ENCODE peak calls at places on chromosomes 11 and 22, in ten cellular contexts. M is AG09309, H is brain microvascular endothelial cell, D is fibroblast of pulmonary artery, Y is cardiac muscle cell, S is LNCaP clone FGC, Z is DND-41, G is MM.1S, O is NB4, I is Panc1. F is an unnamed sample.

GRCh38 chr11:60925685-60926267 is 1.5 kb downstream of the TMEM132A start:
- DNase-seq in S (no peak), I (no peak), M (peak), G (no peak), H (peak), O (no peak), Z (no peak), Y (no peak), D (peak), F (no peak)

GRCh38 chr22:36104435-36104834 is 56.1 kb downstream of the APOL3 start:
- DNase-seq in S (no peak), M (no peak), D (no peak), Z (no peak), G (no peak), Y (no peak), I (no peak), O (no peak), H (no peak), F (no peak)

GRCh38 chr11:114211444-114212122 is 84.6 kb upstream of the NNMT start:
- DNase-seq in Z (no peak), M (no peak), Y (peak), G (no peak), I (no peak), O (no peak), S (no peak), H (no peak), D (no peak), F (no peak)

GRCh38 chr11:24651873-24652272 is 155.0 kb downstream of the LUZP2 start:
- DNase-seq in Z (no peak), O (no peak), G (no peak), D (no peak), S (no peak), M (no peak), Y (no peak), I (no peak), H (no peak), F (no peak)

GRCh38 chr11:2122907-2123627 is 16.1 kb downstream of the IGF2 start:
- DNase-seq in Z (no peak), H (no peak), I (no peak), O (no peak), S (no peak), M (no peak), D (no peak), Y (no peak), G (no peak), F (no peak)

GRCh38 chr11:3052567-3052966 is 4.7 kb downstream of the CARS1 start:
- DNase-seq in I (no peak), S (no peak), M (no peak), Y (no peak), O (no peak), H (no peak), D (no peak), G (no peak), Z (no peak), F (no peak)

GRCh38 chr11:27196040-27196897 is 155.7 kb downstream of the BBOX1 start:
- DNase-seq in G (no peak), Z (no peak), Y (no peak), O (no peak), D (no peak), H (no peak), I (no peak), S (no peak), M (no peak), F (no peak)

GRCh38 chr11:107043242-107043991 is 25.1 kb upstream of the GUCY1A2 start:
- DNase-seq in D (peak), Y (no peak), O (peak), G (peak), Z (no peak), H (peak), I (no peak), M (peak), S (no peak), F (peak)

GRCh38 chr11:66951135-66951534 is 7.0 kb downstream of the PC start:
- DNase-seq in M (no peak), O (no peak), G (no peak), S (no peak), Y (no peak), H (no peak), D (no peak), Z (no peak), I (no peak), F (no peak)

GRCh38 chr22:49377306-49377705 is 450.4 kb downstream of the BRD1 start:
- DNase-seq in Z (no peak), M (no peak), D (no peak), H (no peak), S (no peak), O (no peak), Y (no peak), I (no peak), G (no peak), F (no peak)

GRCh38 chr11:133064152-133064877 is 468.0 kb downstream of the OPCML start:
- DNase-seq in I (no peak), G (peak), M (no peak), Z (no peak), S (peak), H (peak), O (peak), Y (peak), D (peak), F (no peak)

GRCh38 chr11:133945087-133945974 is 11.4 kb downstream of the IGSF9B start:
- DNase-seq in S (no peak), I (no peak), O (no peak), G (no peak), H (no peak), Y (no peak), M (no peak), D (peak), Z (peak), F (no peak)

GRCh38 chr11:133492895-133493294 is 39.4 kb downstream of the OPCML start:
- DNase-seq in M (no peak), G (no peak), S (no peak), O (no peak), H (no peak), Y (no peak), Z (no peak), I (no peak), D (no peak), F (no peak)

GRCh38 chr11:66727282-66727882 is 1.6 kb downstream of the SPTBN2 start:
- DNase-seq in D (peak), Y (peak), H (peak), I (no peak), Z (no peak), G (peak), M (no peak), O (peak), S (no peak), F (no peak)

DNA sequence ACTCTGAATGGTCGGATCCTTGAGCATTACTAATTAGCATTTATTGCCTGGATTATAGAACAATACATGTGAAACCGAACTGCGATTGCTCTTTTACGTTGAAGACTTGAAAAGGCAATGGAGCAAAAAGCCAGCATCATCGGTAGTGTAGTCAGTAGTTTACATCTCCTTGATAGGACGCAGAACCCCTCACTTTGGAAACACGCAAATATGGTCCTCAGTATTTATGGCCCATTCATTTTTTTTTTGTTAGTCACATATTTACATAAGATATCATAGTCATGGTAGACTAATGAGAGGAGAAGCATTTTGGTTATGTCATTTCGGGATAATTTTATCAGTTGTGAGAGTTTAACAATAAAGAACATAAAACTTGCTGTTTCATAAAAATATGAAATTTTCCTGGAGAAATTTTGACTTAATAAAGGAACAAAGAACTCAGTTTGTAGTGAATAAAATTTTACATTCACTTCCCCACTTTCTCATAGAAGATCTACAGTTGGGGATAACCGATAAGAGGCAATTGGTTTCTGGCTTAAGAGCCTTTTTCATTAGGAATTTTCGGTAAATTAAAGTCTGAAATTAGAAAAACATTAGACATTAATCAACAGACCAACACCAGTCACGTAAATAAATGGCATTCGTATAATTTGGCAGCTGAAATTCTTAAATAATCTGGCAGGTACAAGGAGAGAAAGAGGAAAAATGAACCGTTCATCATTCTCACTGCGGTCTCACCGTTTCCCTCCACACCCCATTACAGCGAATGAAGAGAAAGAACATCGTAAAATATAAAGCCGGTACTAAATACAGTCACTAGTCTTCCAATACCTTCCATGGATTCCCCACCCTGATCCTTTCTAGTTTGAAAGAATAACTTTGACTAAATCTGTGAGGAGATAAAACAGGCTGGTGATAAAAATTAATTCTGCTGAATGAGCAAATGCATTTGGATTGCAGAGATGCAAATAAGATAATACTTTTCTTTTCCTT is 19.8 kb downstream of the BLID start:
- DNase-seq in G (no peak), Y (no peak), H (no peak), Z (no peak), S (no peak), D (peak), I (no peak), O (no peak), M (no peak), F (no peak)
- TF ChIP-seq CTCF in G (no peak), Y (no peak), H (no peak), Z (no peak), S (no peak), D (no peak), I (no peak), O (no peak), M (no peak), F (no peak)

GRCh38 chr22:45238431-45239377 is 2.0 kb downstream of the KIAA0930 start:
- DNase-seq in M (no peak), Y (no peak), H (no peak), I (no peak), G (no peak), S (peak), Z (no peak), O (no peak), D (no peak), F (no peak)
- H3K4me3 ChIP-seq in M (no peak), Y (no peak), H (no peak), I (no peak), G (peak), S (no peak), Z (peak), O (peak), D (no peak), F (peak)

GRCh38 chr11:95087171-95087570 is 2.5 kb upstream of the ENDOD1 start:
- DNase-seq in M (no peak), I (no peak), S (peak), G (no peak), D (no peak), O (no peak), H (no peak), Z (no peak), Y (no peak), F (no peak)

GRCh38 chr11:95088946-95089619 is 563 bp upstream of the ENDOD1 start:
- DNase-seq in S (no peak), H (peak), M (no peak), D (no peak), G (peak), Y (no peak), I (no peak), O (no peak), Z (no peak), F (no peak)

GRCh38 chr11:95092549-95093324 is 3.1 kb downstream of the ENDOD1 start:
- DNase-seq in M (no peak), H (peak), G (peak), Y (peak), S (no peak), Z (no peak), O (peak), I (peak), D (peak), F (no peak)

GRCh38 chr11:95091663-95092062 is 2.0 kb downstream of the ENDOD1 start:
- DNase-seq in I (no peak), Y (no peak), O (no peak), M (no peak), S (no peak), D (no peak), H (no peak), G (no peak), Z (no peak), F (no peak)

DNA sequence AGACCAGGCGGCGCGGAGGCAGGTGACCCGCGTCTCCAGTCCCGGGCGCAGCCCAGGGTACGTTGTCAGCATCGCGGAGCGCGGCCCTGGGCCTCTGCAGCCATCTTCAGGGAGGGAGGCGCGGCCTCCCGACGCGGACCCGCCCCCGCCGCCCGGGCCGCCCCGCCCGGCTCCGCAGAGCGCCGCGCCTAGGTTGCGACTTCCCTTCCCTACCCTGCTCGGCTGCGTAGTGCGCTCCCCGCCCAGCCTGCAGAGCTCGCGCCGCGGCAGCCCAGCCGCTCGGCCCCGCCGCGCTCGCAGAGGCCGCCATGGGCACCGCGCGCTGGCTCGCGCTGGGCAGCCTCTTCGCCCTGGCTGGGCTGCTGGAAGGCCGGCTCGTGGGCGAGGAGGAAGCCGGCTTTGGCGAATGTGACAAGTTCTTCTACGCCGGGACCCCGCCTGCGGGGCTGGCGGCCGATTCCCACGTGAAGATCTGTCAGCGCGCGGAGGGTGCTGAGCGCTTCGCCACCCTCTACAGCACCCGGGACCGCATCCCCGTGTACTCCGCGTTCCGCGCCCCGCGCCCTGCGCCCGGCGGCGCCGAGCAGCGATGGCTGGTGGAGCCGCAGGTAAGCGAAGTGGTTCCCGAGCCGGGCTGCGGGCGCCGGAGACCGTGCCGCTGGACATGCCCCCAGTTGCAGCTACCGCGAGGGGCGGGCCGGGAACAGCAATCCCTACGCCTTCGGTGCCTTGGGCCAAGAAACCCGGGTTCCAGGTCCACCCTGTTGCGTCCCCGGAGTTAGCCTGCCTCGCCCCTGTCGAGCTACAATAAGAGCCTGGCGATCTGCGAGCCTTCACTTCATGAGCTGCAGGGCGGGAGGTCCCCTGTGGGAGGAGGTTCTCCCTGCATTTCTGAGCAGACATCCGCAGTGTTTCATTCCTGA is at the start of gene ENDOD1:
- DNase-seq in S (no peak), M (no peak), D (peak), Y (peak), Z (peak), H (peak), I (no peak), G (peak), O (peak), F (no peak)
- TF ChIP-seq CTCF in S (peak), M (no peak), D (no peak), Y (peak), Z (peak), H (peak), I (peak), G (no peak), O (no peak), F (no peak)

GRCh38 chr11:16795146-16795545 is 56.7 kb downstream of the C11orf58 start:
- DNase-seq in S (no peak), I (no peak), Z (no peak), O (peak), D (no peak), H (no peak), Y (no peak), M (no peak), G (no peak), F (no peak)

GRCh38 chr11:16799890-16800289 is 61.4 kb downstream of the C11orf58 start:
- DNase-seq in S (no peak), Y (no peak), I (no peak), Z (no peak), H (no peak), M (no peak), O (no peak), G (no peak), D (no peak), F (no peak)

GRCh38 chr11:16804104-16804947 is 65.9 kb downstream of the C11orf58 start:
- DNase-seq in H (no peak), Z (no peak), D (peak), O (no peak), M (no peak), Y (no peak), S (peak), I (no peak), G (no peak), F (no peak)

GRCh38 chr11:16801288-16801980 is 63.0 kb downstream of the C11orf58 start:
- DNase-seq in H (no peak), I (no peak), Y (peak), O (no peak), S (no peak), D (no peak), Z (no peak), G (no peak), M (no peak), F (no peak)

GRCh38 chr11:16800382-16800781 is 61.9 kb downstream of the C11orf58 start:
- DNase-seq in H (no peak), Y (no peak), Z (no peak), I (no peak), S (no peak), D (no peak), O (no peak), G (no peak), M (no peak), F (no peak)
- H3K4me3 ChIP-seq in H (no peak), Y (no peak), Z (no peak), I (no peak), S (no peak), D (no peak), O (no peak), G (no peak), M (no peak), F (no peak)

DNA sequence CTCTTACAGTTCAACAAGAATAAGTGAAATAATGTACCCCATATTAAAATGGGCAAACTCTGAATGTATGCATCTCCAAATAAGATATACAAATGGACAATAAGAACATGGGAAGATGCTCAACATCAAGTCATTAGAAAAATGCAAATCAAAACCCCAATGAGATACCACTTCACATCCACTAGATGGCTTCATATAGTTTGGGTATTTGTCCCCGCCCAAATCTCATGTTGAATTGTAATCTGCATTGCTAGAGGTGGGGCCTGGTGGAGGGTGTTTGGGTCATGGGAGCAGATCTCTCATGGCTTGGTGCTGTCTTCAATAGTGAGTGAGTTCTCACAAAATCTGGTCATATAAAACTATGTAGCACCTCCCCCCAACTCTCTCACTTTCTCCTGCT is 5.7 kb downstream of the MPZL2 start:
- DNase-seq in D (no peak), Y (no peak), H (no peak), M (no peak), O (peak), G (peak), I (no peak), Z (peak), S (no peak), F (no peak)
- TF ChIP-seq CTCF in D (peak), Y (peak), H (peak), M (peak), O (no peak), G (peak), I (peak), Z (peak), S (peak), F (peak)

GRCh38 chr11:121412000-121412587 is 40.0 kb upstream of the SORL1 start:
- DNase-seq in Z (no peak), O (peak), H (no peak), Y (no peak), S (no peak), G (no peak), I (no peak), M (no peak), D (no peak), F (no peak)

GRCh38 chr11:121408830-121409229 is 43.3 kb upstream of the SORL1 start:
- DNase-seq in O (no peak), Y (no peak), G (no peak), D (no peak), Z (no peak), I (no peak), H (no peak), M (no peak), S (peak), F (no peak)

GRCh38 chr11:121406291-121406690 is 45.8 kb upstream of the SORL1 start:
- DNase-seq in Y (no peak), Z (no peak), I (no peak), G (no peak), M (no peak), O (no peak), D (no peak), H (no peak), S (no peak), F (no peak)
- H3K4me3 ChIP-seq in Y (no peak), Z (no peak), I (no peak), G (no peak), M (no peak), O (no peak), D (no peak), H (no peak), S (no peak), F (no peak)

GRCh38 chr22:45961679-45962430 is 15.1 kb downstream of the WNT7B start:
- DNase-seq in H (no peak), G (no peak), O (no peak), M (no peak), D (no peak), S (no peak), I (no peak), Z (no peak), Y (no peak), F (no peak)
- TF ChIP-seq CTCF in H (no peak), G (no peak), O (no peak), M (no peak), D (no peak), S (no peak), I (no peak), Z (no peak), Y (no peak), F (no peak)

DNA sequence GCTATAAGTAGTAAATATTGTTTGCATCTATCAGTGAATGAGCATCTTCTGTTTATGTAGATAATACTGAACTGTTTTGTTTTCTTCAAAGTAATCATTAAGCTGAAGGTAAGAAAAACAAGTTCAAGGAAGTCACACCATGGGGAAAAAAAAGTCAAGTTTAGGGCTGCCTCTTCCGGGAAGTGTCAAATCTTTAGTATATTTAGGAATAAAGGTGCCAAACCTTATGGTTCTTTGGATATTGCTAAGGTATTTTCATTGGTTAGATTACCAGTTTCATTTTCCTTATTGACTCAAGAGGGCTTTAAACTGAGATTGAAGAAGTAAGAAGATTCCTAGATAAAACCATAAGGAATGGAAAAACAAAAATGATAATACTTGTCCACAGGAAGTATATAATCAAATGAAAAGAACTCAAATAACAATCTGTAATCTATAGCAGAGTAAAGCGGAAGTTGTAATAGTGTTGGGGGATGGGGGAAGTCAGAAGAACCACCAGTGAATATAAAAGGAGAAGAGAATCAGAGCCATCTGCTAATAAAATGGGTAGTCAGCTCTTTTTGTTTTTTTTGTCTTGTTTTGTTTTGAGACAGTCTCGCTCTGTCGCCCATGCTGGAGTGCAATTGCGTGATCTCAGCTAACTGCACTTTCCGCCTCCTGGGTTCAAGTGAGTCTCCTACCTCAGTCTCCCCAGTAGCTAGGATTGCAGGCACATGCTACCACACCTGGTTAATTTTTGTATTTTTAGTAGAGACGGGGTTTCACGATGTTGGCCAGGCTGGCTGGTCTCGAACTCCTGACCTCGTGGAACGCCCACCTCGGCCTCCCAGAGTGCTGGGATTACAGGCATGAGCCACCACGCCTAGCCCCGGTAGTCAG is 2.3 kb downstream of the ATM start:
- DNase-seq in O (peak), Y (no peak), H (no peak), S (no peak), I (no peak), M (no peak), D (no peak), G (no peak), Z (no peak), F (no peak)
- H3K4me3 ChIP-seq in O (peak), Y (no peak), H (no peak), S (no peak), I (peak), M (no peak), D (peak), G (peak), Z (peak), F (peak)

GRCh38 chr11:102683277-102683676 is 22.3 kb downstream of the MMP27 start:
- DNase-seq in G (no peak), Y (no peak), S (no peak), H (no peak), Z (no peak), M (no peak), D (no peak), I (no peak), O (no peak), F (no peak)
- TF ChIP-seq CTCF in G (no peak), Y (no peak), S (no peak), H (peak), Z (no peak), M (no peak), D (no peak), I (peak), O (no peak), F (peak)